ENCODE peak calls at places on chromosome 11, in ten cellular contexts. O is SW480; G is NCI-H460; X is lower lobe of right lung; M is activated CD4-positive, alpha-beta T cell treated with anti-CD3 and anti-CD28 coated beads, Interleukin-2, amount 50 U/mL, for 1 hour; W is amniotic epithelial cell; C is amniotic stem cell; F is epithelial cell of prostate; Q is GM04504; U is activated naive CD8-positive, alpha-beta T cell treated with anti-CD3 and anti-CD28 coated beads, Interleukin-2, amount 50 U/mL, for 24 hours. A is an unnamed sample.

GRCh38 chr11:64844330-64845124 is at the start of gene CDC42BPG:
- DNase-seq in O (peak; percentile 85), G (peak; percentile 41), X (peak; percentile 89), M (peak; percentile 69), W (peak; percentile 36), C (no peak), F (no peak), Q (no peak), U (peak; percentile 71), A (peak; percentile 87)

GRCh38 chr11:19785265-19785664 is 72.6 kb downstream of the NAV2 start:
- DNase-seq in O (no peak), G (no peak), X (no peak), M (no peak), W (no peak), C (no peak), F (no peak), Q (no peak), U (no peak), A (no peak)

GRCh38 chr11:10109836-10110235 is 184.2 kb downstream of the SBF2 start:
- DNase-seq in O (no peak), G (no peak), X (no peak), M (no peak), W (peak; percentile 79), C (no peak), F (no peak), Q (peak; percentile 85), U (no peak), A (no peak)

GRCh38 chr11:120172054-120172881 is 34.4 kb upstream of the TRIM29 start:
- DNase-seq in O (peak; percentile 77), G (peak; percentile 36), X (peak; percentile 69), M (peak; percentile 39), W (peak; percentile 45), C (peak; percentile 39), F (no peak), Q (no peak), U (peak; percentile 56), A (peak; percentile 52)

GRCh38 chr11:85974126-85974525 is 94.8 kb downstream of the PICALM start:
- DNase-seq in O (no peak), G (no peak), X (no peak), M (no peak), W (peak; percentile 81), C (peak; percentile 4), F (no peak), Q (no peak), U (no peak), A (no peak)

GRCh38 chr11:94130589-94131362 is 2.1 kb downstream of the PANX1 start:
- DNase-seq in O (no peak), G (no peak), X (no peak), M (no peak), W (peak; percentile 98), C (peak; percentile 17), F (no peak), Q (peak; percentile 84), U (no peak), A (peak; percentile 64)

GRCh38 chr11:91625495-91625894 is 599.1 kb upstream of the FAT3 start:
- DNase-seq in O (no peak), G (no peak), X (no peak), M (no peak), W (no peak), C (no peak), F (no peak), Q (no peak), U (no peak), A (no peak)

GRCh38 chr11:76799061-76799804 is 16.1 kb downstream of the TSKU start:
- DNase-seq in O (peak; percentile 68), G (peak; percentile 81), X (peak; percentile 91), M (peak; percentile 67), W (peak; percentile 55), C (no peak), F (no peak), Q (no peak), U (peak; percentile 83), A (peak; percentile 47)

GRCh38 chr11:105486929-105487328 is 122.9 kb upstream of the GRIA4 start:
- DNase-seq in O (no peak), G (no peak), X (no peak), M (no peak), W (no peak), C (no peak), F (no peak), Q (no peak), U (no peak), A (no peak)

GRCh38 chr11:130535530-130535929 is 87.1 kb downstream of the ADAMTS15 start:
- DNase-seq in O (no peak), G (no peak), X (no peak), M (no peak), W (no peak), C (no peak), F (no peak), Q (no peak), U (no peak), A (no peak)

GRCh38 chr11:113994077-113994954 is 19.4 kb downstream of the HTR3A start:
- DNase-seq in O (no peak), G (no peak), X (no peak), M (peak; percentile 33), W (no peak), C (no peak), F (no peak), Q (no peak), U (peak; percentile 46), A (no peak)

GRCh38 chr11:101582242-101583052 is 1.4 kb downstream of the TRPC6 start:
- DNase-seq in O (no peak), G (no peak), X (no peak), M (no peak), W (no peak), C (no peak), F (no peak), Q (no peak), U (no peak), A (peak; percentile 8)

GRCh38 chr11:69611548-69612526 is 29.1 kb upstream of the CCND1 start:
- DNase-seq in O (no peak), G (no peak), X (no peak), M (no peak), W (no peak), C (no peak), F (no peak), Q (no peak), U (no peak), A (no peak)

GRCh38 chr11:57798905-57799559 is 37.4 kb downstream of the CTNND1 start:
- DNase-seq in O (peak; percentile 77), G (no peak), X (peak; percentile 53), M (no peak), W (peak; percentile 66), C (no peak), F (peak; percentile 97), Q (peak; percentile 64), U (no peak), A (peak; percentile 98)